ENCODE peak calls at places on chromosomes 3 and 15, in four cellular contexts. Z is Panc1, I is fibroblast of lung, F is ovary. R is an unnamed sample. For H3K4me1, the result is how much of the 10 kb centered on the place peaks cover.

GRCh38 chr3:138491971-138492370 is 57.6 kb downstream of the ESYT3 start:
- DNase-seq in Z (no peak), I (no peak), F (no peak), R (no peak)

GRCh38 chr3:192905980-192906678 is 11.5 kb downstream of the MB21D2 start:
- DNase-seq in Z (no peak), I (no peak), F (no peak), R (no peak)

GRCh38 chr15:81540909-81541308 is 166.9 kb upstream of the TMC3 start:
- DNase-seq in Z (no peak), I (no peak), F (no peak), R (no peak)

GRCh38 chr3:173371848-173372487 is 25.6 kb upstream of the NLGN1 start:
- DNase-seq in Z (no peak), I (peak), F (no peak), R (no peak)

GRCh38 chr3:195546130-195546560 is 3.0 kb upstream of the PPP1R2 start:
- DNase-seq in Z (peak), I (peak), F (peak), R (no peak)

GRCh38 chr15:75694241-75695182 is 18.1 kb downstream of the CSPG4 start:
- DNase-seq in Z (no peak), I (peak), F (peak), R (no peak)

GRCh38 chr3:71163216-71163918 is 420.2 kb downstream of the FOXP1 start:
- DNase-seq in Z (no peak), I (peak), F (no peak), R (no peak)

GRCh38 chr3:16148783-16149182 is 25.7 kb upstream of the GALNT15 start:
- DNase-seq in Z (no peak), I (peak), F (peak), R (no peak)

GRCh38 chr3:32420138-32420981 is 28.7 kb downstream of the CMTM7 start:
- DNase-seq in Z (no peak), I (peak), F (no peak), R (no peak)

GRCh38 chr15:80953001-80953952 is 36.3 kb downstream of the MESD start:
- DNase-seq in Z (no peak), I (no peak), F (peak), R (no peak)

GRCh38 chr3:125148836-125149235 is 63.7 kb downstream of the SLC12A8 start:
- DNase-seq in Z (no peak), I (peak), F (no peak), R (no peak)

GRCh38 chr15:76664895-76665294 is 240.2 kb downstream of the SCAPER start:
- DNase-seq in Z (no peak), I (no peak), F (no peak), R (no peak)

GRCh38 chr3:119294402-119294888 is 262 bp downstream of the ARHGAP31 start:
- DNase-seq in Z (no peak), I (no peak), F (peak), R (peak)

GRCh38 chr3:122353215-122353614 is 28.2 kb downstream of the CSTA start:
- DNase-seq in Z (no peak), I (no peak), F (no peak), R (no peak)

GRCh38 chr15:39580630-39581500 is at the start of gene THBS1:
- DNase-seq in Z (no peak), I (peak), F (peak), R (peak)

GRCh38 chr15:98858610-98859023 is 149.0 kb downstream of the PGPEP1L start:
- DNase-seq in Z (no peak), I (no peak), F (no peak), R (peak)

GRCh38 chr3:100953103-100953502 is 40.1 kb downstream of the ABI3BP start:
- DNase-seq in Z (no peak), I (no peak), F (no peak), R (no peak)

GRCh38 chr3:57048052-57048671 is 12.3 kb upstream of the SPATA12 start:
- DNase-seq in Z (no peak), I (peak), F (no peak), R (peak)

GRCh38 chr3:138921316-138922292 is 25.3 kb downstream of the FOXL2 start:
- DNase-seq in Z (no peak), I (peak), F (no peak), R (no peak)

GRCh38 chr3:33829720-33830119 is 31.3 kb downstream of the PDCD6IP start:
- DNase-seq in Z (no peak), I (no peak), F (no peak), R (no peak)

GRCh38 chr3:70556056-70556455 is 243.6 kb upstream of the MDFIC2 start:
- DNase-seq in Z (no peak), I (peak), F (no peak), R (no peak)

GRCh38 chr3:98246142-98246541 is 17.9 kb upstream of the OR5H6 start:
- DNase-seq in Z (no peak), I (no peak), F (no peak), R (no peak)

GRCh38 chr3:12993022-12993622 is 80.1 kb downstream of the IQSEC1 start:
- DNase-seq in Z (no peak), I (peak), F (no peak), R (peak)

GRCh38 chr15:71654714-71655174 is 155.6 kb upstream of the NR2E3 start:
- DNase-seq in Z (no peak), I (no peak), F (no peak), R (no peak)

GRCh38 chr3:127406309-127407025 is 118.6 kb upstream of the PRR20G start:
- DNase-seq in Z (no peak), I (peak), F (no peak), R (peak)

GRCh38 chr3:155995525-155996370 is 124.6 kb upstream of the KCNAB1 start:
- DNase-seq in Z (peak), I (peak), F (no peak), R (no peak)

GRCh38 chr3:147377412-147378185 is 28.7 kb downstream of the ZIC4 start:
- DNase-seq in Z (no peak), I (no peak), F (no peak), R (no peak)

GRCh38 chr15:55703873-55704285 is 39.1 kb downstream of the PRTG start:
- DNase-seq in Z (no peak), I (peak), F (no peak), R (no peak)

GRCh38 chr3:181533811-181534210 is 177.9 kb upstream of the SOX2 start:
- DNase-seq in Z (no peak), I (no peak), F (no peak), R (no peak)

GRCh38 chr3:181530584-181530983 is 181.1 kb upstream of the SOX2 start:
- DNase-seq in Z (no peak), I (no peak), F (no peak), R (no peak)

GRCh38 chr3:181534881-181535280 is 176.8 kb upstream of the SOX2 start:
- DNase-seq in Z (no peak), I (peak), F (no peak), R (no peak)
- H3K4me3 ChIP-seq in Z (no peak), I (no peak), F (no peak), R (no peak)

GRCh38 chr3:150609988-150610387 is 6.9 kb downstream of the SELENOT start:
- DNase-seq in Z (no peak), I (no peak), F (no peak), R (no peak)
- H3K4me1 ChIP-seq in Z (under half), I (under half), F (under half), R (under half)

DNA sequence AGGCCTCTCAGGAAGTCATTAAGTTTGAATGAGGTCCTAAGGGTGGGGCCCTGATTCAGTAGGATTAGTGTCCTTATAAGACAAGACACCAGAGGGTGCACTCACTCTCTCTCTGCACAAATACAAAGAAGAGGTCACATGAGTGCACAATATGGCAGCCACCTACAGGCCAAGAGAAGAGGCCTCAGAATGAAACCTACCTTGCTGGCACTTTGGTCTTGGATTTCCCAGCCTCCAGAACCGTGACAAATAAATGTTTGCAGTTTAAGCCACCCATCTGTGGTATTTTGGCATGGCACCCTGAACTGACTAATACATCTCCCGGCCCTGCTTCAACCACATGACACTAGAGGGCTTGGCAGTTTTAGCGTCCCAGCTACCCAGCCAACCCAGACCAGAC is 73.9 kb upstream of the CHRNB4 start:
- DNase-seq in Z (no peak), I (peak), F (no peak), R (no peak)
- TF ChIP-seq CTCF in Z (no peak), I (no peak), F (no peak), R (no peak)

GRCh38 chr15:40843183-40843884 is 514 bp upstream of the SPINT1 start:
- DNase-seq in Z (no peak), I (no peak), F (no peak), R (no peak)
- H3K4me3 ChIP-seq in Z (peak), I (no peak), F (peak), R (peak)

DNA sequence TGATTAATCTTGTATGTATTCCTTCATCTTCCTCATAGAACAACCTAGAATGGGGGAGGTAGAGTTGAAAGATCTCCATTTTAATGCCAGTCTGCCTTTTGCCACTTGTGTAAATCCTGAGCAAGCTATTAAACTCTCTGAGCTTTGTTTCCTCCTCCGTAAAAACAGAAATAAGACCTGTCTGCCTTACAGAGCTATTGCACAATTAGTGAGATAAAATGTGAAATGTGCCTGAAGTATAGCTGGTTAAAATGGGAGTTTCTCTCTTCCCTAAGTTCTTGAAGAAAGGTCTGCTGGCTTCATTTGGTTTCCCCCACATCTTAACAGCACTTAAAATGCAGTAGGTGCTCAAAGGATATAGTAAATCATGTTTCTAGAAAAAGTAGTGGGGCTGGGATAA is 19.0 kb downstream of the ALDH1A2 start:
- DNase-seq in Z (no peak), I (no peak), F (no peak), R (no peak)
- H3K4me1 ChIP-seq in Z (under half), I (under half), F (under half), R (under half)

GRCh38 chr15:58854598-58854997 is 78.9 kb downstream of the SLTM start:
- DNase-seq in Z (no peak), I (peak), F (no peak), R (no peak)

GRCh38 chr15:58856090-58856489 is 77.4 kb downstream of the SLTM start:
- DNase-seq in Z (no peak), I (peak), F (no peak), R (no peak)

GRCh38 chr15:58852347-58852746 is 81.1 kb downstream of the SLTM start:
- DNase-seq in Z (no peak), I (no peak), F (no peak), R (no peak)
- TF ChIP-seq CTCF in Z (no peak), I (no peak), F (no peak), R (no peak)